ENCODE peak calls at places on chromosome 2, in six cellular contexts. One of them, this sample, is unnamed. For H3K79me2, the result is how much of the 10 kb centered on the place peaks cover.

GRCh38 chr2:169933124-169933711 is 106.0 kb downstream of the UBR3 start:
- DNase-seq in MM.1S: peak
- DNase-seq in GM23248: peak
- DNase-seq in fibroblast of lung: peak
- DNase-seq in neural progenitor cell: peak
- DNase-seq in mesendoderm: peak
- DNase-seq in this sample: no peak

GRCh38 chr2:201484805-201485204 is 33.3 kb downstream of the STRADB start:
- DNase-seq in MM.1S: no peak
- DNase-seq in GM23248: no peak
- DNase-seq in fibroblast of lung: no peak
- DNase-seq in neural progenitor cell: no peak
- DNase-seq in mesendoderm: no peak
- DNase-seq in this sample: no peak

GRCh38 chr2:11899264-11899818 is 152.9 kb downstream of the LPIN1 start:
- DNase-seq in MM.1S: no peak
- DNase-seq in GM23248: peak
- DNase-seq in fibroblast of lung: peak
- DNase-seq in neural progenitor cell: no peak
- DNase-seq in mesendoderm: peak
- DNase-seq in this sample: peak

GRCh38 chr2:216583157-216583556 is 50.1 kb upstream of the IGFBP2 start:
- DNase-seq in MM.1S: no peak
- DNase-seq in GM23248: peak
- DNase-seq in fibroblast of lung: peak
- DNase-seq in neural progenitor cell: no peak
- DNase-seq in mesendoderm: no peak
- DNase-seq in this sample: no peak

GRCh38 chr2:237517163-237517562 is 30.1 kb downstream of the MLPH start:
- DNase-seq in MM.1S: no peak
- DNase-seq in GM23248: no peak
- DNase-seq in fibroblast of lung: no peak
- DNase-seq in neural progenitor cell: no peak
- DNase-seq in mesendoderm: no peak
- DNase-seq in this sample: no peak

GRCh38 chr2:8391126-8391525 is 290.7 kb upstream of the ID2 start:
- DNase-seq in MM.1S: no peak
- DNase-seq in GM23248: no peak
- DNase-seq in fibroblast of lung: no peak
- DNase-seq in neural progenitor cell: no peak
- DNase-seq in mesendoderm: no peak
- DNase-seq in this sample: no peak

GRCh38 chr2:113877651-113878594 is 12.0 kb upstream of the ACTR3 start:
- DNase-seq in MM.1S: no peak
- DNase-seq in GM23248: peak
- DNase-seq in fibroblast of lung: peak
- DNase-seq in neural progenitor cell: no peak
- DNase-seq in mesendoderm: no peak
- DNase-seq in this sample: no peak

GRCh38 chr2:174368691-174369090 is 26.8 kb upstream of the SCRN3 start:
- DNase-seq in MM.1S: no peak
- DNase-seq in GM23248: no peak
- DNase-seq in fibroblast of lung: no peak
- DNase-seq in neural progenitor cell: no peak
- DNase-seq in mesendoderm: no peak
- DNase-seq in this sample: no peak

GRCh38 chr2:102975996-102976636 is 214.3 kb downstream of the TMEM182 start:
- DNase-seq in MM.1S: peak
- DNase-seq in GM23248: peak
- DNase-seq in fibroblast of lung: peak
- DNase-seq in neural progenitor cell: peak
- DNase-seq in mesendoderm: peak
- DNase-seq in this sample: no peak

GRCh38 chr2:222982010-222982908 is 69.7 kb upstream of the KCNE4 start:
- DNase-seq in MM.1S: no peak
- DNase-seq in GM23248: peak
- DNase-seq in fibroblast of lung: peak
- DNase-seq in neural progenitor cell: peak
- DNase-seq in mesendoderm: peak
- DNase-seq in this sample: peak

GRCh38 chr2:37295469-37296073 is 29.1 kb downstream of the PRKD3 start:
- DNase-seq in MM.1S: no peak
- DNase-seq in GM23248: no peak
- DNase-seq in fibroblast of lung: no peak
- DNase-seq in neural progenitor cell: no peak
- DNase-seq in mesendoderm: no peak
- DNase-seq in this sample: no peak

GRCh38 chr2:65353927-65354326 is 78.5 kb downstream of the SPRED2 start:
- DNase-seq in MM.1S: no peak
- DNase-seq in GM23248: no peak
- DNase-seq in fibroblast of lung: no peak
- DNase-seq in neural progenitor cell: peak
- DNase-seq in mesendoderm: no peak
- DNase-seq in this sample: no peak

GRCh38 chr2:28333606-28334526 is 58.8 kb upstream of the FOSL2 start:
- DNase-seq in MM.1S: no peak
- DNase-seq in GM23248: no peak
- DNase-seq in fibroblast of lung: peak
- DNase-seq in neural progenitor cell: no peak
- DNase-seq in mesendoderm: no peak
- DNase-seq in this sample: peak

GRCh38 chr2:136764397-136765255 is 719 bp upstream of the THSD7B start:
- DNase-seq in MM.1S: peak
- DNase-seq in GM23248: no peak
- DNase-seq in fibroblast of lung: no peak
- DNase-seq in neural progenitor cell: peak
- DNase-seq in mesendoderm: peak
- DNase-seq in this sample: no peak

GRCh38 chr2:30037016-30037415 is 109.8 kb upstream of the YPEL5 start:
- DNase-seq in MM.1S: no peak
- DNase-seq in GM23248: peak
- DNase-seq in fibroblast of lung: no peak
- DNase-seq in neural progenitor cell: no peak
- DNase-seq in mesendoderm: no peak
- DNase-seq in this sample: no peak

GRCh38 chr2:143524001-143524608 is 394.9 kb downstream of the ARHGAP15 start:
- DNase-seq in MM.1S: no peak
- DNase-seq in GM23248: peak
- DNase-seq in fibroblast of lung: peak
- DNase-seq in neural progenitor cell: no peak
- DNase-seq in mesendoderm: no peak
- DNase-seq in this sample: no peak

GRCh38 chr2:88880441-88880953 is 189.0 kb downstream of the RPIA start:
- DNase-seq in MM.1S: peak
- DNase-seq in GM23248: peak
- DNase-seq in fibroblast of lung: peak
- DNase-seq in neural progenitor cell: peak
- DNase-seq in mesendoderm: peak
- DNase-seq in this sample: peak

GRCh38 chr2:206245178-206245778 is 29.2 kb upstream of the ZDBF2 start:
- DNase-seq in MM.1S: peak
- DNase-seq in GM23248: no peak
- DNase-seq in fibroblast of lung: no peak
- DNase-seq in neural progenitor cell: no peak
- DNase-seq in mesendoderm: no peak
- DNase-seq in this sample: peak

GRCh38 chr2:240135706-240136012 is 446 bp downstream of the COPS9 start:
- DNase-seq in MM.1S: no peak
- DNase-seq in GM23248: no peak
- DNase-seq in fibroblast of lung: no peak
- DNase-seq in neural progenitor cell: no peak
- DNase-seq in mesendoderm: no peak
- DNase-seq in this sample: no peak

GRCh38 chr2:118443596-118443995 is 355.3 kb downstream of the INSIG2 start:
- DNase-seq in MM.1S: no peak
- DNase-seq in GM23248: peak
- DNase-seq in fibroblast of lung: peak
- DNase-seq in neural progenitor cell: no peak
- DNase-seq in mesendoderm: peak
- DNase-seq in this sample: no peak

GRCh38 chr2:127386246-127386645 is 1.5 kb downstream of the MAP3K2 start:
- DNase-seq in MM.1S: no peak
- DNase-seq in GM23248: peak
- DNase-seq in fibroblast of lung: peak
- DNase-seq in neural progenitor cell: no peak
- DNase-seq in mesendoderm: no peak
- DNase-seq in this sample: peak

GRCh38 chr2:173545364-173545734 is 190.7 kb downstream of the CDCA7 start:
- DNase-seq in MM.1S: peak
- DNase-seq in GM23248: no peak
- DNase-seq in fibroblast of lung: no peak
- DNase-seq in neural progenitor cell: no peak
- DNase-seq in mesendoderm: no peak
- DNase-seq in this sample: no peak

GRCh38 chr2:144414324-144414845 is 105.5 kb downstream of the ZEB2 start:
- DNase-seq in MM.1S: no peak
- DNase-seq in GM23248: peak
- DNase-seq in fibroblast of lung: peak
- DNase-seq in neural progenitor cell: no peak
- DNase-seq in mesendoderm: no peak
- DNase-seq in this sample: peak

GRCh38 chr2:96763511-96764252 is 3.0 kb downstream of the CNNM4 start:
- DNase-seq in MM.1S: no peak
- DNase-seq in GM23248: peak
- DNase-seq in fibroblast of lung: no peak
- DNase-seq in neural progenitor cell: peak
- DNase-seq in mesendoderm: peak
- DNase-seq in this sample: no peak

GRCh38 chr2:62349788-62350187 is 153.9 kb downstream of the B3GNT2 start:
- DNase-seq in MM.1S: no peak
- DNase-seq in GM23248: no peak
- DNase-seq in fibroblast of lung: no peak
- DNase-seq in neural progenitor cell: no peak
- DNase-seq in mesendoderm: no peak
- DNase-seq in this sample: no peak

GRCh38 chr2:232111551-232111950 is 150.0 kb downstream of the DIS3L2 start:
- DNase-seq in MM.1S: no peak
- DNase-seq in GM23248: no peak
- DNase-seq in fibroblast of lung: no peak
- DNase-seq in neural progenitor cell: no peak
- DNase-seq in mesendoderm: no peak
- DNase-seq in this sample: no peak

GRCh38 chr2:47899915-47900314 is 6.4 kb downstream of the FBXO11 start:
- DNase-seq in MM.1S: no peak
- DNase-seq in GM23248: peak
- DNase-seq in fibroblast of lung: no peak
- DNase-seq in neural progenitor cell: no peak
- DNase-seq in mesendoderm: peak
- DNase-seq in this sample: no peak

GRCh38 chr2:233974530-233975071 is 57.4 kb downstream of the TRPM8 start:
- DNase-seq in MM.1S: no peak
- DNase-seq in GM23248: peak
- DNase-seq in fibroblast of lung: peak
- DNase-seq in neural progenitor cell: no peak
- DNase-seq in mesendoderm: peak
- DNase-seq in this sample: peak
- H3K9ac ChIP-seq in MM.1S: no peak
- H3K9ac ChIP-seq in GM23248: no peak
- H3K9ac ChIP-seq in fibroblast of lung: no peak
- H3K9ac ChIP-seq in neural progenitor cell: no peak
- H3K9ac ChIP-seq in mesendoderm: no peak
- H3K9ac ChIP-seq in this sample: no peak

GRCh38 chr2:152405206-152406118 is 70.5 kb downstream of the FMNL2 start:
- DNase-seq in MM.1S: no peak
- DNase-seq in GM23248: peak
- DNase-seq in fibroblast of lung: no peak
- DNase-seq in neural progenitor cell: no peak
- DNase-seq in mesendoderm: peak
- DNase-seq in this sample: peak
- H3K79me2 ChIP-seq in MM.1S: under half
- H3K79me2 ChIP-seq in GM23248: half or more
- H3K79me2 ChIP-seq in fibroblast of lung: under half
- H3K79me2 ChIP-seq in neural progenitor cell: half or more
- H3K79me2 ChIP-seq in mesendoderm: half or more
- H3K79me2 ChIP-seq in this sample: under half

GRCh38 chr2:10495988-10496313 is 47.8 kb upstream of the ODC1 start:
- DNase-seq in MM.1S: no peak
- DNase-seq in GM23248: no peak
- DNase-seq in fibroblast of lung: no peak
- DNase-seq in neural progenitor cell: no peak
- DNase-seq in mesendoderm: no peak
- DNase-seq in this sample: no peak

GRCh38 chr2:10499911-10500521 is 51.9 kb upstream of the ODC1 start:
- DNase-seq in MM.1S: no peak
- DNase-seq in GM23248: no peak
- DNase-seq in fibroblast of lung: no peak
- DNase-seq in neural progenitor cell: peak
- DNase-seq in mesendoderm: no peak
- DNase-seq in this sample: no peak

GRCh38 chr2:10499275-10499907 is 51.3 kb upstream of the ODC1 start:
- DNase-seq in MM.1S: no peak
- DNase-seq in GM23248: no peak
- DNase-seq in fibroblast of lung: no peak
- DNase-seq in neural progenitor cell: no peak
- DNase-seq in mesendoderm: no peak
- DNase-seq in this sample: peak

GRCh38 chr2:10498525-10499274 is 50.6 kb upstream of the ODC1 start:
- DNase-seq in MM.1S: no peak
- DNase-seq in GM23248: no peak
- DNase-seq in fibroblast of lung: no peak
- DNase-seq in neural progenitor cell: no peak
- DNase-seq in mesendoderm: no peak
- DNase-seq in this sample: no peak

GRCh38 chr2:10497797-10498251 is 49.7 kb upstream of the ODC1 start:
- DNase-seq in MM.1S: no peak
- DNase-seq in GM23248: peak
- DNase-seq in fibroblast of lung: peak
- DNase-seq in neural progenitor cell: no peak
- DNase-seq in mesendoderm: peak
- DNase-seq in this sample: peak
- H3K9ac ChIP-seq in MM.1S: no peak
- H3K9ac ChIP-seq in GM23248: no peak
- H3K9ac ChIP-seq in fibroblast of lung: no peak
- H3K9ac ChIP-seq in neural progenitor cell: no peak
- H3K9ac ChIP-seq in mesendoderm: no peak
- H3K9ac ChIP-seq in this sample: no peak

DNA sequence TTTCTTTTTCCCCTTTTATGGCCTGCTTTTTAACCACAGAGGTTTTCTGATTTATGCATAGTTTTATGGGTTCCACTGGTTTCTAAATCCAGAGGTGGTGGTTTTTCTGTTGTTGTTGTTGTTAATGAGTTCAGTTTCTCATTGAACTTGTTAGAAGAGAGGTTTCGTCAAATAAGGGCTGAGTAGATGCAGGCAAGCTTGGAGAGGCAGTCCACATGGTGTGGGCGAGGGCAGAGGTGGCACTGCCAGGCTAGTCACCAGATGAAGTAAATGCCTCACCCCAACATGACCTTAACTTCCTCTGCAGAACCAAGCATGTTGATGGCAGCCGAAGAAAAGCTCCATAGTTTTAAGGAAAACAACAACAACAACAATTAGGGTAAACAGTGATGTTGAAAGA is 72.6 kb downstream of the RIF1 start:
- DNase-seq in MM.1S: no peak
- DNase-seq in GM23248: no peak
- DNase-seq in fibroblast of lung: no peak
- DNase-seq in neural progenitor cell: no peak
- DNase-seq in mesendoderm: no peak
- DNase-seq in this sample: no peak
- H3K79me2 ChIP-seq in MM.1S: under half
- H3K79me2 ChIP-seq in GM23248: under half
- H3K79me2 ChIP-seq in fibroblast of lung: under half
- H3K79me2 ChIP-seq in neural progenitor cell: under half
- H3K79me2 ChIP-seq in mesendoderm: under half
- H3K79me2 ChIP-seq in this sample: under half

GRCh38 chr2:108905906-108906305 is 83.1 kb downstream of the EDAR start:
- DNase-seq in MM.1S: no peak
- DNase-seq in GM23248: no peak
- DNase-seq in fibroblast of lung: no peak
- DNase-seq in neural progenitor cell: no peak
- DNase-seq in mesendoderm: no peak
- DNase-seq in this sample: no peak
- H3K9ac ChIP-seq in MM.1S: no peak
- H3K9ac ChIP-seq in GM23248: no peak
- H3K9ac ChIP-seq in fibroblast of lung: no peak
- H3K9ac ChIP-seq in neural progenitor cell: no peak
- H3K9ac ChIP-seq in mesendoderm: no peak
- H3K9ac ChIP-seq in this sample: no peak

This sample was measured in trophoblast cell.